ENCODE peak calls at places on chromosomes 3 and 15, in nine cellular contexts. K is IMR-90, O is HepG2, T is uterus, S is mammary epithelial cell, Q is heart right ventricle, A is neuronal stem cell, L is Panc1, I is MG63. U is an unnamed sample. For H3K9me3, the result is how much of the 10 kb centered on the place peaks cover.

GRCh38 chr15:63155486-63155885 is 1.8 kb downstream of the RPS27L start:
- DNase-seq in K (no peak), O (peak), T (no peak), S (no peak), Q (no peak), A (no peak), L (no peak), I (no peak), U (no peak)

GRCh38 chr3:157408499-157409149 is 28.0 kb upstream of the PTX3 start:
- DNase-seq in K (no peak), O (no peak), T (no peak), S (peak), Q (no peak), A (no peak), L (no peak), I (no peak), U (no peak)

GRCh38 chr3:126552688-126553283 is 5.9 kb downstream of the C3orf22 start:
- DNase-seq in K (no peak), O (no peak), T (peak), S (no peak), Q (no peak), A (no peak), L (no peak), I (peak), U (no peak)

GRCh38 chr15:92226020-92226612 is 167.6 kb upstream of the ST8SIA2 start:
- DNase-seq in K (no peak), O (peak), T (no peak), S (peak), Q (no peak), A (no peak), L (no peak), I (no peak), U (no peak)

GRCh38 chr3:75171632-75172230 is 492.4 kb upstream of the FRG2C start:
- DNase-seq in K (peak), O (no peak), T (no peak), S (no peak), Q (no peak), A (no peak), L (no peak), I (no peak), U (no peak)

GRCh38 chr3:14166877-14167605 is 11.4 kb downstream of the XPC start:
- DNase-seq in K (peak), O (no peak), T (no peak), S (peak), Q (no peak), A (no peak), L (no peak), I (no peak), U (no peak)

GRCh38 chr15:33226559-33227181 is 32.2 kb upstream of the FMN1 start:
- DNase-seq in K (no peak), O (no peak), T (no peak), S (peak), Q (no peak), A (no peak), L (no peak), I (peak), U (peak)

GRCh38 chr3:143885803-143886427 is 37.6 kb upstream of the SLC9A9 start:
- DNase-seq in K (peak), O (peak), T (no peak), S (peak), Q (no peak), A (no peak), L (peak), I (peak), U (no peak)

GRCh38 chr15:52288051-52288942 is 7.3 kb downstream of the MYO5C start:
- DNase-seq in K (peak), O (peak), T (no peak), S (peak), Q (no peak), A (no peak), L (peak), I (peak), U (no peak)

GRCh38 chr3:31534036-31534435 is 1.3 kb downstream of the STT3B start:
- DNase-seq in K (peak), O (peak), T (no peak), S (peak), Q (no peak), A (no peak), L (no peak), I (no peak), U (no peak)

GRCh38 chr3:96831175-96831574 is 16.8 kb downstream of the EPHA6 start:
- DNase-seq in K (no peak), O (no peak), T (no peak), S (no peak), Q (no peak), A (no peak), L (no peak), I (no peak), U (no peak)

GRCh38 chr3:96833301-96833700 is 18.9 kb downstream of the EPHA6 start:
- DNase-seq in K (no peak), O (no peak), T (no peak), S (no peak), Q (no peak), A (no peak), L (no peak), I (no peak), U (no peak)

GRCh38 chr3:96836153-96836915 is 21.9 kb downstream of the EPHA6 start:
- DNase-seq in K (no peak), O (no peak), T (no peak), S (no peak), Q (no peak), A (no peak), L (no peak), I (no peak), U (no peak)
- H3K9me3 ChIP-seq in K (under half), O (under half), T (under half), S (under half), Q (under half), A (under half), L (under half), I (under half), U (under half)

GRCh38 chr15:25091421-25092158 is 136.8 kb downstream of the SNRPN start:
- DNase-seq in K (no peak), O (no peak), T (no peak), S (no peak), Q (no peak), A (no peak), L (no peak), I (no peak), U (no peak)

GRCh38 chr15:25090073-25090733 is 135.4 kb downstream of the SNRPN start:
- DNase-seq in K (no peak), O (no peak), T (no peak), S (no peak), Q (no peak), A (no peak), L (no peak), I (no peak), U (no peak)

GRCh38 chr15:25088261-25088790 is 133.5 kb downstream of the SNRPN start:
- DNase-seq in K (no peak), O (no peak), T (no peak), S (no peak), Q (no peak), A (no peak), L (no peak), I (no peak), U (no peak)

GRCh38 chr15:25087137-25087536 is 132.3 kb downstream of the SNRPN start:
- DNase-seq in K (no peak), O (no peak), T (no peak), S (no peak), Q (no peak), A (no peak), L (no peak), I (no peak), U (no peak)

DNA sequence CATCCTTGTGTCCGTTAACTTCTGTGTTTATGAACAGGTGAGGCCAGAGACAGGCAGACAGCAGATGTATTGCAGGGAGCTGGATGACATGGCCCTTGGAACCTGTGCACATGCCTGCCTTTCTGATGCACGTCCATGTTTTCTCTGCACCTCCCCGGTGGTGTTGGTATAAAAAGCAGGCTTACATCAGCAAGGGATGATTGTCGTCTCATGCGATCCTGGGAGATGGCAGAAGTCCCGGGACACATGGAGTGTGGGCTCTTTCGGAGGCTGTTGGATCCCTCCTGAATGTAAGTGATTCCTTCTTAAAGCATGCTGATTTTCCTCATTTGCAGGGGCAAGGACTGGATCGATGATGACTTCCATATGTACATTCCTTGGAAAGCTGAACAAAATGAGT is 134.8 kb downstream of the SNRPN start:
- DNase-seq in K (no peak), O (no peak), T (no peak), S (no peak), Q (no peak), A (no peak), L (no peak), I (no peak), U (no peak)
- H3K9me3 ChIP-seq in K (half or more), O (half or more), T (half or more), S (half or more), Q (under half), A (half or more), L (under half), I (under half), U (under half)

GRCh38 chr3:93931597-93932229 is 42.0 kb downstream of the PROS1 start:
- DNase-seq in K (no peak), O (no peak), T (no peak), S (no peak), Q (no peak), A (no peak), L (no peak), I (no peak), U (no peak)

GRCh38 chr3:93930041-93930440 is 43.7 kb downstream of the PROS1 start:
- DNase-seq in K (no peak), O (no peak), T (no peak), S (no peak), Q (no peak), A (no peak), L (no peak), I (no peak), U (no peak)

GRCh38 chr3:93936549-93936948 is 37.1 kb downstream of the PROS1 start:
- DNase-seq in K (no peak), O (no peak), T (no peak), S (no peak), Q (no peak), A (no peak), L (no peak), I (no peak), U (no peak)

GRCh38 chr3:93934366-93935046 is 39.2 kb downstream of the PROS1 start:
- DNase-seq in K (no peak), O (no peak), T (no peak), S (no peak), Q (no peak), A (no peak), L (no peak), I (no peak), U (no peak)
- H3K9me3 ChIP-seq in K (under half), O (under half), T (under half), S (under half), Q (under half), A (under half), L (under half), I (under half), U (under half)

DNA sequence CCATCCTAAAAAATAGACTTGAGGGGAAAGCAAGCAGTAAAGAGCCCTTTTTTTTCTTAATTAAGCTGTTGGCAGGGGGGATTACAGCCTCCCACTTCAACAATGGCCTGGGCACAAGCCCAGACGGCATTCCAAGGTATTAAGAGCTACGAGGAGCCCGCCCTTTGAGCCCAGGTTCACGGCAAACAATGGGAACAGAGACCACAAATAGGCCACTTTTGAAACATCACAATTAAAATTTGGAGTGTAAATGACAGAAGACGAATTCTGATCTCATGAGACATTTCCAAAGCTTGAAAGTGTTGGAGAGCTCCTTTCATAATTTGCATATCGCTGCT is 8.9 kb downstream of the CHSY1 start:
- DNase-seq in K (no peak), O (no peak), T (no peak), S (no peak), Q (no peak), A (no peak), L (no peak), I (no peak), U (no peak)
- H3K9me3 ChIP-seq in K (under half), O (under half), T (under half), S (under half), Q (under half), A (under half), L (under half), I (under half), U (under half)

DNA sequence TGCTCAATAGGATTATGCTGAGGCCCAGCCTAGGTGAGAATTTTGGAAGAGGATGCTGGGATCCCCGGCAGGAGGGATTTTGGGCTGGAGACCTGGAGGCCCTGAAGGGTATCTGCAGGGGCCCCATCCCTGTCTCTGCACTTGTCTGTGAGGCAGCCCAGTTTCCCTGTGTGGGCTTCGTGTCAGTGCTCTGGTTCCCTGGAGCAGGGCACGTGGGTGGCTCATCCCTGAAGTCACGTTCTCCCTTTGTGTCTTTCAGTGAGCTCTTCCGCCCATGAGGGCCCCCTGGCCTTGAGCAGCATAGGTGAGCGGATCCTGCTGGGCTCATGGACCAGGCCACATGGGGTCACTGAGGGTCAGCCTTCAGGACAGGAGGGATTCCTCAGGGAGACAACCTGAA is 217.9 kb downstream of the SNRPN start:
- DNase-seq in K (no peak), O (no peak), T (peak), S (no peak), Q (peak), A (no peak), L (no peak), I (no peak), U (no peak)
- H3K9me3 ChIP-seq in K (half or more), O (half or more), T (under half), S (under half), Q (under half), A (under half), L (under half), I (under half), U (under half)

GRCh38 chr15:25189551-25189950 is 234.8 kb downstream of the SNRPN start:
- DNase-seq in K (no peak), O (no peak), T (no peak), S (no peak), Q (no peak), A (no peak), L (no peak), I (no peak), U (no peak)
- H3K9me3 ChIP-seq in K (half or more), O (half or more), T (under half), S (half or more), Q (under half), A (under half), L (under half), I (under half), U (under half)

GRCh38 chr3:196003611-196004010 is 78.3 kb downstream of the TFRC start:
- DNase-seq in K (no peak), O (no peak), T (no peak), S (no peak), Q (no peak), A (no peak), L (no peak), I (no peak), U (no peak)

GRCh38 chr3:195999896-196000295 is 82.0 kb downstream of the TFRC start:
- DNase-seq in K (no peak), O (no peak), T (no peak), S (no peak), Q (no peak), A (no peak), L (no peak), I (no peak), U (no peak)
- H3K9me3 ChIP-seq in K (under half), O (under half), T (under half), S (under half), Q (under half), A (under half), L (under half), I (under half), U (under half)